ENCODE peak calls at places on chromosomes 13 and 19, in seven cellular contexts. H, W, U, F, N, S and V are unnamed samples.

GRCh38 chr19:45474191-45474940 is 6.6 kb downstream of the FOSB start:
- DNase-seq in U (no peak), W (no peak), F (no peak), H (no peak), N (no peak), S (no peak), V (no peak)

GRCh38 chr13:20340759-20341161 is 108.6 kb upstream of the GJB6 start:
- DNase-seq in H (no peak), S (no peak), U (peak), W (no peak), N (no peak), F (no peak), V (no peak)

GRCh38 chr19:36916991-36917390 is 859 bp downstream of the ZNF568 start:
- DNase-seq in F (no peak), U (no peak), N (no peak), W (no peak), H (no peak), S (no peak), V (peak)

GRCh38 chr19:51224163-51224641 is 678 bp upstream of the CD33 start:
- DNase-seq in N (no peak), H (peak), F (no peak), S (no peak), U (no peak), W (no peak), V (no peak)

GRCh38 chr19:3968556-3969434 is 2.1 kb downstream of the DAPK3 start:
- DNase-seq in H (peak), F (no peak), N (no peak), U (peak), S (no peak), W (no peak), V (peak)

GRCh38 chr13:73714522-73714921 is 419.7 kb downstream of the KLF12 start:
- DNase-seq in F (no peak), W (no peak), U (no peak), H (peak), N (no peak), S (no peak), V (no peak)

GRCh38 chr19:19209372-19209771 is 2.4 kb upstream of the NCAN start:
- DNase-seq in U (no peak), W (no peak), H (no peak), S (no peak), N (peak), F (no peak), V (no peak)

GRCh38 chr19:2503521-2504109 is 27.7 kb downstream of the GADD45B start:
- DNase-seq in N (no peak), S (no peak), F (no peak), W (no peak), U (peak), H (no peak), V (no peak)

GRCh38 chr19:18477042-18477760 is 39.3 kb upstream of the ISYNA1 start:
- DNase-seq in S (no peak), F (no peak), U (no peak), W (no peak), N (peak), H (no peak), V (no peak)